ENCODE peak calls at places on chromosomes 12 and 14, in six cellular contexts. One of them, this sample, is unnamed.
A peak's percentile ranks its signal among the peaks of the same experiment; 100 is the strongest.

GRCh38 chr12:32605326-32606095 is 73.6 kb upstream of the DNM1L start:
- DNase-seq in neuronal stem cell: no peak
- DNase-seq in H9: no peak
- DNase-seq in IMR-90: no peak
- DNase-seq in H1: no peak
- DNase-seq in mesenchymal stem cell: no peak
- DNase-seq in this sample: peak; percentile 89

GRCh38 chr12:54258286-54258685 is 21.6 kb downstream of the CBX5 start:
- DNase-seq in neuronal stem cell: no peak
- DNase-seq in H9: no peak
- DNase-seq in IMR-90: peak; percentile 70
- DNase-seq in H1: no peak
- DNase-seq in mesenchymal stem cell: peak; percentile 45
- DNase-seq in this sample: no peak

GRCh38 chr12:31431721-31432120 is 105.8 kb upstream of the SINHCAF start:
- DNase-seq in neuronal stem cell: no peak
- DNase-seq in H9: no peak
- DNase-seq in IMR-90: peak; percentile 71
- DNase-seq in H1: no peak
- DNase-seq in mesenchymal stem cell: peak; percentile 22
- DNase-seq in this sample: no peak

GRCh38 chr12:130458341-130458740 is 120.7 kb downstream of the PIWIL1 start:
- DNase-seq in neuronal stem cell: no peak
- DNase-seq in H9: no peak
- DNase-seq in IMR-90: no peak
- DNase-seq in H1: no peak
- DNase-seq in mesenchymal stem cell: no peak
- DNase-seq in this sample: no peak

GRCh38 chr14:94474581-94475031 is 1.4 kb downstream of the SERPINA9 start:
- DNase-seq in neuronal stem cell: no peak
- DNase-seq in H9: peak; percentile 46
- DNase-seq in IMR-90: peak; percentile 25
- DNase-seq in H1: peak; percentile 27
- DNase-seq in mesenchymal stem cell: no peak
- DNase-seq in this sample: no peak

GRCh38 chr12:92208613-92209121 is 63.0 kb upstream of the BTG1 start:
- DNase-seq in neuronal stem cell: no peak
- DNase-seq in H9: no peak
- DNase-seq in IMR-90: peak; percentile 31
- DNase-seq in H1: no peak
- DNase-seq in mesenchymal stem cell: peak; percentile 73
- DNase-seq in this sample: no peak

GRCh38 chr12:24499151-24500146 is 449.5 kb downstream of the BCAT1 start:
- DNase-seq in neuronal stem cell: no peak
- DNase-seq in H9: no peak
- DNase-seq in IMR-90: peak; percentile 79
- DNase-seq in H1: no peak
- DNase-seq in mesenchymal stem cell: peak; percentile 75
- DNase-seq in this sample: no peak

GRCh38 chr12:117468016-117468415 is 106.6 kb upstream of the NOS1 start:
- DNase-seq in neuronal stem cell: no peak
- DNase-seq in H9: no peak
- DNase-seq in IMR-90: no peak
- DNase-seq in H1: no peak
- DNase-seq in mesenchymal stem cell: no peak
- DNase-seq in this sample: peak; percentile 7

GRCh38 chr12:26135010-26135420 is 10.2 kb upstream of the BHLHE41 start:
- DNase-seq in neuronal stem cell: no peak
- DNase-seq in H9: no peak
- DNase-seq in IMR-90: no peak
- DNase-seq in H1: no peak
- DNase-seq in mesenchymal stem cell: no peak
- DNase-seq in this sample: no peak

GRCh38 chr12:122206111-122206881 is 2.8 kb downstream of the B3GNT4 start:
- DNase-seq in neuronal stem cell: no peak
- DNase-seq in H9: no peak
- DNase-seq in IMR-90: no peak
- DNase-seq in H1: no peak
- DNase-seq in mesenchymal stem cell: no peak
- DNase-seq in this sample: no peak

GRCh38 chr14:38129705-38130104 is 78.0 kb upstream of the SSTR1 start:
- DNase-seq in neuronal stem cell: no peak
- DNase-seq in H9: no peak
- DNase-seq in IMR-90: no peak
- DNase-seq in H1: no peak
- DNase-seq in mesenchymal stem cell: no peak
- DNase-seq in this sample: no peak

GRCh38 chr12:54419088-54419887 is at the start of gene ITGA5:
- DNase-seq in neuronal stem cell: peak; percentile 48
- DNase-seq in H9: peak; percentile 70
- DNase-seq in IMR-90: peak; percentile 69
- DNase-seq in H1: no peak
- DNase-seq in mesenchymal stem cell: peak; percentile 89
- DNase-seq in this sample: peak; percentile 85

GRCh38 chr12:87930033-87930432 is 99.2 kb downstream of the C12orf50 start:
- DNase-seq in neuronal stem cell: no peak
- DNase-seq in H9: no peak
- DNase-seq in IMR-90: peak; percentile 92
- DNase-seq in H1: no peak
- DNase-seq in mesenchymal stem cell: peak; percentile 42
- DNase-seq in this sample: peak; percentile 14

GRCh38 chr12:94362653-94363052 is 97.0 kb downstream of the CEP83 start:
- DNase-seq in neuronal stem cell: no peak
- DNase-seq in H9: no peak
- DNase-seq in IMR-90: no peak
- DNase-seq in H1: no peak
- DNase-seq in mesenchymal stem cell: no peak
- DNase-seq in this sample: no peak

GRCh38 chr12:110379642-110380041 is 23.9 kb downstream of the ANAPC7 start:
- DNase-seq in neuronal stem cell: no peak
- DNase-seq in H9: no peak
- DNase-seq in IMR-90: no peak
- DNase-seq in H1: no peak
- DNase-seq in mesenchymal stem cell: no peak
- DNase-seq in this sample: no peak

GRCh38 chr14:36656769-36657408 is 4.8 kb upstream of the PAX9 start:
- DNase-seq in neuronal stem cell: no peak
- DNase-seq in H9: peak; percentile 49
- DNase-seq in IMR-90: no peak
- DNase-seq in H1: no peak
- DNase-seq in mesenchymal stem cell: peak; percentile 16
- DNase-seq in this sample: no peak

GRCh38 chr12:115895247-115895646 is 382.2 kb downstream of the MED13L start:
- DNase-seq in neuronal stem cell: no peak
- DNase-seq in H9: peak; percentile 55
- DNase-seq in IMR-90: no peak
- DNase-seq in H1: no peak
- DNase-seq in mesenchymal stem cell: no peak
- DNase-seq in this sample: peak; percentile 22

GRCh38 chr12:6229823-6230222 is 29.6 kb downstream of the CD9 start:
- DNase-seq in neuronal stem cell: no peak
- DNase-seq in H9: no peak
- DNase-seq in IMR-90: peak; percentile 97
- DNase-seq in H1: no peak
- DNase-seq in mesenchymal stem cell: peak; percentile 97
- DNase-seq in this sample: no peak

GRCh38 chr12:67052981-67053380 is 216.2 kb upstream of the CAND1 start:
- DNase-seq in neuronal stem cell: no peak
- DNase-seq in H9: no peak
- DNase-seq in IMR-90: no peak
- DNase-seq in H1: no peak
- DNase-seq in mesenchymal stem cell: no peak
- DNase-seq in this sample: peak; percentile 13

GRCh38 chr14:100883789-100884101 is 19.8 kb downstream of the RTL1 start:
- DNase-seq in neuronal stem cell: no peak
- DNase-seq in H9: no peak
- DNase-seq in IMR-90: no peak
- DNase-seq in H1: no peak
- DNase-seq in mesenchymal stem cell: no peak
- DNase-seq in this sample: no peak
- H2AK5ac ChIP-seq in neuronal stem cell: peak overlapping the region; percentile 73
- H2AK5ac ChIP-seq in H9: no peak overlapping the region
- H2AK5ac ChIP-seq in IMR-90: no peak overlapping the region
- H2AK5ac ChIP-seq in H1: no peak overlapping the region
- H2AK5ac ChIP-seq in mesenchymal stem cell: no peak overlapping the region
- H2AK5ac ChIP-seq in this sample: no peak overlapping the region

GRCh38 chr14:24185741-24186140 is 2.9 kb downstream of the IPO4 start:
- DNase-seq in neuronal stem cell: no peak
- DNase-seq in H9: no peak
- DNase-seq in IMR-90: no peak
- DNase-seq in H1: no peak
- DNase-seq in mesenchymal stem cell: no peak
- DNase-seq in this sample: no peak

GRCh38 chr14:24186831-24187537 is 1.6 kb downstream of the IPO4 start:
- DNase-seq in neuronal stem cell: no peak
- DNase-seq in H9: no peak
- DNase-seq in IMR-90: no peak
- DNase-seq in H1: no peak
- DNase-seq in mesenchymal stem cell: no peak
- DNase-seq in this sample: no peak

GRCh38 chr14:24184104-24184970 is 4.3 kb downstream of the IPO4 start:
- DNase-seq in neuronal stem cell: no peak
- DNase-seq in H9: no peak
- DNase-seq in IMR-90: no peak
- DNase-seq in H1: no peak
- DNase-seq in mesenchymal stem cell: no peak
- DNase-seq in this sample: no peak

GRCh38 chr14:24183014-24183481 is 5.6 kb downstream of the IPO4 start:
- DNase-seq in neuronal stem cell: no peak
- DNase-seq in H9: no peak
- DNase-seq in IMR-90: no peak
- DNase-seq in H1: no peak
- DNase-seq in mesenchymal stem cell: no peak
- DNase-seq in this sample: no peak

GRCh38 chr14:24185015-24185414 is 3.6 kb downstream of the IPO4 start:
- DNase-seq in neuronal stem cell: no peak
- DNase-seq in H9: no peak
- DNase-seq in IMR-90: no peak
- DNase-seq in H1: no peak
- DNase-seq in mesenchymal stem cell: no peak
- DNase-seq in this sample: no peak
- H3K14ac ChIP-seq in neuronal stem cell: no peak overlapping the region
- H3K14ac ChIP-seq in H9: no peak overlapping the region
- H3K14ac ChIP-seq in IMR-90: no peak overlapping the region
- H3K14ac ChIP-seq in H1: no peak overlapping the region
- H3K14ac ChIP-seq in mesenchymal stem cell: no peak overlapping the region
- H3K14ac ChIP-seq in this sample: no peak overlapping the region

GRCh38 chr14:75258079-75258802 is 20.4 kb upstream of the FOS start:
- DNase-seq in neuronal stem cell: no peak
- DNase-seq in H9: no peak
- DNase-seq in IMR-90: peak; percentile 59
- DNase-seq in H1: no peak
- DNase-seq in mesenchymal stem cell: peak; percentile 92
- DNase-seq in this sample: peak; percentile 54

GRCh38 chr14:75254901-75255300 is 23.7 kb upstream of the FOS start:
- DNase-seq in neuronal stem cell: no peak
- DNase-seq in H9: peak; percentile 55
- DNase-seq in IMR-90: no peak
- DNase-seq in H1: no peak
- DNase-seq in mesenchymal stem cell: no peak
- DNase-seq in this sample: peak; percentile 93

GRCh38 chr14:75258803-75259509 is 19.7 kb upstream of the FOS start:
- DNase-seq in neuronal stem cell: peak; percentile 99
- DNase-seq in H9: peak; percentile 100
- DNase-seq in IMR-90: peak; percentile 100
- DNase-seq in H1: peak; percentile 98
- DNase-seq in mesenchymal stem cell: peak; percentile 100
- DNase-seq in this sample: peak; percentile 100

GRCh38 chr14:75259510-75259855 is 19.1 kb upstream of the FOS start:
- DNase-seq in neuronal stem cell: no peak
- DNase-seq in H9: no peak
- DNase-seq in IMR-90: peak; percentile 77
- DNase-seq in H1: no peak
- DNase-seq in mesenchymal stem cell: no peak
- DNase-seq in this sample: no peak

DNA sequence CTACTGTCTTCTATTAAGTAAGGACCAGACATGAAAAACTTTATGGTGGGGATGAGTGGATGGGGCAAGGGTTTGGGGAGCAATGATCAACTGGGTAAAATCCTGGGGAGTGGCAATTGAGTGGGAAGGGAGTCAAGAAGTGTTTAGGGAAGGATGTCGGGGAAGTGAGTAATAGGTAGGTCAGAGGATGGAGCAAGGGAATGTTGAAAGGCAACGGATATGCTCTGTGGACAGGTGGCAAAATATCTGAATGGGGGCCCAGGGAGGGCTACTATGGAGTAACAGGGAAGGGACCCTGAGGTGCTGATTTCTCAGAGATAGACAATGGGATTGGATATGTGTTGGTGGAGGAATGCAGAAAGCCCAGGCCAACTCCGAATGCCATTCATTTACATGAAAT is 21.4 kb upstream of the FOS start:
- DNase-seq in neuronal stem cell: no peak
- DNase-seq in H9: no peak
- DNase-seq in IMR-90: peak; percentile 37
- DNase-seq in H1: no peak
- DNase-seq in mesenchymal stem cell: peak; percentile 50
- DNase-seq in this sample: peak; percentile 87
- H3K4me1 ChIP-seq in neuronal stem cell: peaks cover 10% of the 10 kb centered on the region
- H3K4me1 ChIP-seq in H9: no peaks in the 10 kb centered on the region
- H3K4me1 ChIP-seq in IMR-90: peaks cover 8% of the 10 kb centered on the region
- H3K4me1 ChIP-seq in H1: peaks cover 6% of the 10 kb centered on the region
- H3K4me1 ChIP-seq in mesenchymal stem cell: peaks cover 10% of the 10 kb centered on the region
- H3K4me1 ChIP-seq in this sample: peaks cover 25% of the 10 kb centered on the region

GRCh38 chr12:3869860-3870259 is 3.3 kb downstream of the PARP11 start:
- DNase-seq in neuronal stem cell: no peak
- DNase-seq in H9: no peak
- DNase-seq in IMR-90: no peak
- DNase-seq in H1: no peak
- DNase-seq in mesenchymal stem cell: no peak
- DNase-seq in this sample: peak; percentile 75

GRCh38 chr12:3869448-3869847 is 3.8 kb downstream of the PARP11 start:
- DNase-seq in neuronal stem cell: no peak
- DNase-seq in H9: no peak
- DNase-seq in IMR-90: no peak
- DNase-seq in H1: no peak
- DNase-seq in mesenchymal stem cell: no peak
- DNase-seq in this sample: no peak

DNA sequence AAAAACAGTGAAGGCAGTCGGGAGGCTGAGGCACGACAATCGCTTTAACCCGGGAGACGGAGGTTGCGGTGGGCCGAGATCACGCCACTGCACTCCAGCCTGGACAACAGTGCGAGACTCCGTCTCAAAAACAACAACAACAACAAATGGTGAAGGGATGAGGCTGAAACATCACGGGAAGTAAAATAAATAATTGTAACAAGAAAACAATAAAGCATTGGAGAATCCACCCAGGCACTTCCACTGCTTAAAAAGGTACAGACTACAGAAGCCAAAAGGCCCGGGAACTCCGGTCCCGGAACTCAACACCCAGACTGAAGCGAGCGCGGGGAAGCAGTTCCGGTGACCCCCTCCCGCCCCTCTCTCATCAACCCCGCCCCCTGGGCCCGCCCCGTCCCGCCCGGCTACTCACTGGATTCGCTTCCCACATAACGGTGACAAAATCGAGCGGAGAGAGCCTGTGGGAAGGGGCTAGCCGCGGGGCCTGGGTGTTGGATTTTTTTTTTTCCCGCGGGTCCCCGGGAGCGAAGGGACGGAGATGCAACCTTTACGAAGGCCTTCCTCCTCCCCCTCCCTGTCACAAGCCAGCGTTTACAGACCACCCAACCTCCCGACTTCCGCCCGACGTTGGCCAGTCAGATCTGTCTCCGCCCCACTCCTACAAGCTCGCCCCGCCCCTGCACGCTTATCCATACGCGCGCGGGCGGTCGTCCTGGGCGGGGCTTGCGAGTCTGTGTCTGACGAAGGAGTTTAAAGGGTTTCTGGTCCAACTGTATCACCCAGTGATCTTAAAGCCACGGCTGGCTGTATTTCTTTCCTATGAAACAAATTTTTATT is at the start of gene PARP11:
- DNase-seq in neuronal stem cell: peak; percentile 88
- DNase-seq in H9: peak; percentile 99
- DNase-seq in IMR-90: peak; percentile 95
- DNase-seq in H1: peak; percentile 84
- DNase-seq in mesenchymal stem cell: peak; percentile 97
- DNase-seq in this sample: peak; percentile 95
- H2AK5ac ChIP-seq in neuronal stem cell: no peak within 1 kb of the TSS
- H2AK5ac ChIP-seq in H9: no peak within 1 kb of the TSS
- H2AK5ac ChIP-seq in IMR-90: peak within 1 kb of the TSS; percentile 49
- H2AK5ac ChIP-seq in H1: no peak within 1 kb of the TSS
- H2AK5ac ChIP-seq in mesenchymal stem cell: peak within 1 kb of the TSS; percentile 70
- H2AK5ac ChIP-seq in this sample: peak within 1 kb of the TSS; percentile 26

This sample was measured in trophoblast cell.